ENCODE peak calls at places on chromosomes 7 and 10, in six cellular contexts. J is left lung, B is NCI-H2081, R is fibroblast of the conjunctiva, L is NCI-H1417, O is NCI-H774. U is an unnamed sample.
A peak's percentile ranks its signal among the peaks of the same experiment; 100 is the strongest.

GRCh38 chr10:18561861-18562551 is 89.4 kb downstream of the NSUN6 start:
- DNase-seq in J (no peak), B (no peak), R (no peak), L (no peak), O (no peak), U (no peak)

GRCh38 chr7:24227603-24228359 is 56.2 kb upstream of the NPY start:
- DNase-seq in J (no peak), B (no peak), R (no peak), L (no peak), O (no peak), U (no peak)

GRCh38 chr10:68897336-68897741 is 3.8 kb upstream of the DDX50 start:
- DNase-seq in J (no peak), B (peak; percentile 33), R (peak; percentile 66), L (peak; percentile 76), O (no peak), U (no peak)

GRCh38 chr7:12403287-12404181 is at the start of gene VWDE:
- DNase-seq in J (peak; percentile 66), B (peak; percentile 96), R (no peak), L (peak; percentile 96), O (peak; percentile 80), U (peak; percentile 58)

GRCh38 chr10:28177944-28178637 is 124.8 kb downstream of the MPP7 start:
- DNase-seq in J (no peak), B (no peak), R (no peak), L (no peak), O (no peak), U (no peak)

GRCh38 chr7:27145167-27145883 is 1.8 kb upstream of the HOXA5 start:
- DNase-seq in J (no peak), B (no peak), R (no peak), L (no peak), O (no peak), U (no peak)

GRCh38 chr10:93893646-93894515 is at the start of gene SLC35G1:
- DNase-seq in J (peak; percentile 73), B (peak; percentile 60), R (peak; percentile 45), L (peak; percentile 83), O (peak; percentile 37), U (no peak)

GRCh38 chr10:103697787-103698186 is 157.6 kb downstream of the SH3PXD2A start:
- DNase-seq in J (no peak), B (no peak), R (no peak), L (no peak), O (no peak), U (no peak)

GRCh38 chr7:137681657-137682562 is 164.9 kb downstream of the DGKI start:
- DNase-seq in J (no peak), B (no peak), R (peak; percentile 61), L (no peak), O (no peak), U (no peak)

GRCh38 chr10:90602815-90603600 is 254.8 kb downstream of the HTR7 start:
- DNase-seq in J (no peak), B (no peak), R (no peak), L (no peak), O (no peak), U (no peak)

GRCh38 chr7:132393789-132394261 is 182.4 kb downstream of the PLXNA4 start:
- DNase-seq in J (no peak), B (no peak), R (peak; percentile 2), L (no peak), O (no peak), U (no peak)

GRCh38 chr10:12349628-12350166 is 350 bp downstream of the CAMK1D start:
- DNase-seq in J (no peak), B (no peak), R (no peak), L (no peak), O (no peak), U (no peak)

GRCh38 chr10:29411666-29412335 is 122.9 kb downstream of the LYZL1 start:
- DNase-seq in J (no peak), B (no peak), R (no peak), L (no peak), O (no peak), U (no peak)

GRCh38 chr7:27329917-27330316 is 87.3 kb downstream of the EVX1 start:
- DNase-seq in J (no peak), B (no peak), R (no peak), L (peak; percentile 22), O (no peak), U (no peak)

GRCh38 chr10:124678566-124679240 is 65.5 kb downstream of the FAM53B start:
- DNase-seq in J (no peak), B (no peak), R (no peak), L (no peak), O (no peak), U (no peak)

GRCh38 chr10:88731296-88731695 is 25.2 kb downstream of the LIPK start:
- DNase-seq in J (peak; percentile 67), B (no peak), R (no peak), L (peak; percentile 39), O (no peak), U (no peak)

GRCh38 chr7:65441010-65441409 is 67.4 kb downstream of the ZNF92 start:
- DNase-seq in J (no peak), B (no peak), R (no peak), L (no peak), O (no peak), U (no peak)

GRCh38 chr7:117008849-117009531 is 55.7 kb downstream of the ST7 start:
- DNase-seq in J (no peak), B (no peak), R (no peak), L (no peak), O (no peak), U (no peak)

GRCh38 chr10:50991496-50992355 is 82.6 kb upstream of the PRKG1 start:
- DNase-seq in J (peak; percentile 61), B (no peak), R (no peak), L (peak; percentile 12), O (no peak), U (no peak)

GRCh38 chr7:54967384-54967783 is 51.4 kb upstream of the EGFR start:
- DNase-seq in J (no peak), B (no peak), R (no peak), L (no peak), O (no peak), U (peak; percentile 91)

GRCh38 chr10:103153765-103154197 is 39.3 kb downstream of the NT5C2 start:
- DNase-seq in J (no peak), B (no peak), R (no peak), L (no peak), O (no peak), U (no peak)

U was measured in RWPE2.